ENCODE peak calls at places on chromosomes 2 and 18, in ten cellular contexts. One of them, this sample, is unnamed.

GRCh38 chr2:8803658-8804379 is 33.6 kb downstream of the KIDINS220 start:
- DNase-seq in stimulated activated CD8-positive, alpha-beta memory T cell treated with anti-CD3 and anti-CD28 coated beads, Interleukin-2, amount 100 ng/mL, for 1 hour: no peak
- DNase-seq in NCI-H1092 treated with DMSO at 0.1 percent for 48 hours: no peak
- DNase-seq in Panc1: peak
- DNase-seq in stimulated activated CD4-positive, alpha-beta T cell treated with anti-CD3 and anti-CD28 coated beads, Interleukin-1b, Interleukin-23, amount 100 ng/mL, for 4 hours: peak
- DNase-seq in activated CD4-positive, alpha-beta T cell treated with anti-CD3 and anti-CD28 coated beads, Interleukin-2, amount 50 U/mL, for 24 hours: peak
- DNase-seq in activated T-cell treated with anti-CD3 and anti-CD28 coated beads, Interleukin-2, amount 50 U/mL, for 72 hours: peak
- DNase-seq in ovary: no peak
- DNase-seq in DMS 273 treated with DMSO at 0.1 percent for 48 hours: peak
- DNase-seq in small intestine: peak
- DNase-seq in this sample: no peak

GRCh38 chr2:163191372-163191771 is 352.8 kb upstream of the KCNH7 start:
- DNase-seq in stimulated activated CD8-positive, alpha-beta memory T cell treated with anti-CD3 and anti-CD28 coated beads, Interleukin-2, amount 100 ng/mL, for 1 hour: no peak
- DNase-seq in NCI-H1092 treated with DMSO at 0.1 percent for 48 hours: peak
- DNase-seq in Panc1: no peak
- DNase-seq in stimulated activated CD4-positive, alpha-beta T cell treated with anti-CD3 and anti-CD28 coated beads, Interleukin-1b, Interleukin-23, amount 100 ng/mL, for 4 hours: no peak
- DNase-seq in activated CD4-positive, alpha-beta T cell treated with anti-CD3 and anti-CD28 coated beads, Interleukin-2, amount 50 U/mL, for 24 hours: no peak
- DNase-seq in activated T-cell treated with anti-CD3 and anti-CD28 coated beads, Interleukin-2, amount 50 U/mL, for 72 hours: no peak
- DNase-seq in ovary: no peak
- DNase-seq in DMS 273 treated with DMSO at 0.1 percent for 48 hours: no peak
- DNase-seq in small intestine: peak
- DNase-seq in this sample: peak

GRCh38 chr2:8209494-8209893 is 472.4 kb upstream of the ID2 start:
- DNase-seq in stimulated activated CD8-positive, alpha-beta memory T cell treated with anti-CD3 and anti-CD28 coated beads, Interleukin-2, amount 100 ng/mL, for 1 hour: no peak
- DNase-seq in NCI-H1092 treated with DMSO at 0.1 percent for 48 hours: no peak
- DNase-seq in Panc1: no peak
- DNase-seq in stimulated activated CD4-positive, alpha-beta T cell treated with anti-CD3 and anti-CD28 coated beads, Interleukin-1b, Interleukin-23, amount 100 ng/mL, for 4 hours: no peak
- DNase-seq in activated CD4-positive, alpha-beta T cell treated with anti-CD3 and anti-CD28 coated beads, Interleukin-2, amount 50 U/mL, for 24 hours: no peak
- DNase-seq in activated T-cell treated with anti-CD3 and anti-CD28 coated beads, Interleukin-2, amount 50 U/mL, for 72 hours: no peak
- DNase-seq in ovary: no peak
- DNase-seq in DMS 273 treated with DMSO at 0.1 percent for 48 hours: no peak
- DNase-seq in small intestine: no peak
- DNase-seq in this sample: no peak

GRCh38 chr18:54551590-54551989 is 39.5 kb upstream of the DYNAP start:
- DNase-seq in stimulated activated CD8-positive, alpha-beta memory T cell treated with anti-CD3 and anti-CD28 coated beads, Interleukin-2, amount 100 ng/mL, for 1 hour: no peak
- DNase-seq in NCI-H1092 treated with DMSO at 0.1 percent for 48 hours: no peak
- DNase-seq in Panc1: no peak
- DNase-seq in stimulated activated CD4-positive, alpha-beta T cell treated with anti-CD3 and anti-CD28 coated beads, Interleukin-1b, Interleukin-23, amount 100 ng/mL, for 4 hours: no peak
- DNase-seq in activated CD4-positive, alpha-beta T cell treated with anti-CD3 and anti-CD28 coated beads, Interleukin-2, amount 50 U/mL, for 24 hours: no peak
- DNase-seq in activated T-cell treated with anti-CD3 and anti-CD28 coated beads, Interleukin-2, amount 50 U/mL, for 72 hours: no peak
- DNase-seq in ovary: no peak
- DNase-seq in DMS 273 treated with DMSO at 0.1 percent for 48 hours: no peak
- DNase-seq in small intestine: no peak
- DNase-seq in this sample: no peak

GRCh38 chr18:9803698-9804516 is 81.9 kb upstream of the TXNDC2 start:
- DNase-seq in stimulated activated CD8-positive, alpha-beta memory T cell treated with anti-CD3 and anti-CD28 coated beads, Interleukin-2, amount 100 ng/mL, for 1 hour: no peak
- DNase-seq in NCI-H1092 treated with DMSO at 0.1 percent for 48 hours: no peak
- DNase-seq in Panc1: no peak
- DNase-seq in stimulated activated CD4-positive, alpha-beta T cell treated with anti-CD3 and anti-CD28 coated beads, Interleukin-1b, Interleukin-23, amount 100 ng/mL, for 4 hours: no peak
- DNase-seq in activated CD4-positive, alpha-beta T cell treated with anti-CD3 and anti-CD28 coated beads, Interleukin-2, amount 50 U/mL, for 24 hours: no peak
- DNase-seq in activated T-cell treated with anti-CD3 and anti-CD28 coated beads, Interleukin-2, amount 50 U/mL, for 72 hours: no peak
- DNase-seq in ovary: no peak
- DNase-seq in DMS 273 treated with DMSO at 0.1 percent for 48 hours: peak
- DNase-seq in small intestine: no peak
- DNase-seq in this sample: no peak

GRCh38 chr2:189421644-189422043 is 19.6 kb upstream of the WDR75 start:
- DNase-seq in stimulated activated CD8-positive, alpha-beta memory T cell treated with anti-CD3 and anti-CD28 coated beads, Interleukin-2, amount 100 ng/mL, for 1 hour: no peak
- DNase-seq in NCI-H1092 treated with DMSO at 0.1 percent for 48 hours: no peak
- DNase-seq in Panc1: no peak
- DNase-seq in stimulated activated CD4-positive, alpha-beta T cell treated with anti-CD3 and anti-CD28 coated beads, Interleukin-1b, Interleukin-23, amount 100 ng/mL, for 4 hours: no peak
- DNase-seq in activated CD4-positive, alpha-beta T cell treated with anti-CD3 and anti-CD28 coated beads, Interleukin-2, amount 50 U/mL, for 24 hours: no peak
- DNase-seq in activated T-cell treated with anti-CD3 and anti-CD28 coated beads, Interleukin-2, amount 50 U/mL, for 72 hours: no peak
- DNase-seq in ovary: no peak
- DNase-seq in DMS 273 treated with DMSO at 0.1 percent for 48 hours: no peak
- DNase-seq in small intestine: no peak
- DNase-seq in this sample: no peak

GRCh38 chr18:9135912-9136314 is 668 bp upstream of the ANKRD12 start:
- DNase-seq in stimulated activated CD8-positive, alpha-beta memory T cell treated with anti-CD3 and anti-CD28 coated beads, Interleukin-2, amount 100 ng/mL, for 1 hour: no peak
- DNase-seq in NCI-H1092 treated with DMSO at 0.1 percent for 48 hours: peak
- DNase-seq in Panc1: no peak
- DNase-seq in stimulated activated CD4-positive, alpha-beta T cell treated with anti-CD3 and anti-CD28 coated beads, Interleukin-1b, Interleukin-23, amount 100 ng/mL, for 4 hours: no peak
- DNase-seq in activated CD4-positive, alpha-beta T cell treated with anti-CD3 and anti-CD28 coated beads, Interleukin-2, amount 50 U/mL, for 24 hours: peak
- DNase-seq in activated T-cell treated with anti-CD3 and anti-CD28 coated beads, Interleukin-2, amount 50 U/mL, for 72 hours: no peak
- DNase-seq in ovary: no peak
- DNase-seq in DMS 273 treated with DMSO at 0.1 percent for 48 hours: peak
- DNase-seq in small intestine: peak
- DNase-seq in this sample: peak

GRCh38 chr2:63078852-63079606 is 28.4 kb downstream of the OTX1 start:
- DNase-seq in stimulated activated CD8-positive, alpha-beta memory T cell treated with anti-CD3 and anti-CD28 coated beads, Interleukin-2, amount 100 ng/mL, for 1 hour: no peak
- DNase-seq in NCI-H1092 treated with DMSO at 0.1 percent for 48 hours: no peak
- DNase-seq in Panc1: peak
- DNase-seq in stimulated activated CD4-positive, alpha-beta T cell treated with anti-CD3 and anti-CD28 coated beads, Interleukin-1b, Interleukin-23, amount 100 ng/mL, for 4 hours: no peak
- DNase-seq in activated CD4-positive, alpha-beta T cell treated with anti-CD3 and anti-CD28 coated beads, Interleukin-2, amount 50 U/mL, for 24 hours: no peak
- DNase-seq in activated T-cell treated with anti-CD3 and anti-CD28 coated beads, Interleukin-2, amount 50 U/mL, for 72 hours: peak
- DNase-seq in ovary: no peak
- DNase-seq in DMS 273 treated with DMSO at 0.1 percent for 48 hours: no peak
- DNase-seq in small intestine: peak
- DNase-seq in this sample: no peak

GRCh38 chr2:8954990-8955389 is 48.5 kb downstream of the MBOAT2 start:
- DNase-seq in stimulated activated CD8-positive, alpha-beta memory T cell treated with anti-CD3 and anti-CD28 coated beads, Interleukin-2, amount 100 ng/mL, for 1 hour: no peak
- DNase-seq in NCI-H1092 treated with DMSO at 0.1 percent for 48 hours: no peak
- DNase-seq in Panc1: no peak
- DNase-seq in stimulated activated CD4-positive, alpha-beta T cell treated with anti-CD3 and anti-CD28 coated beads, Interleukin-1b, Interleukin-23, amount 100 ng/mL, for 4 hours: no peak
- DNase-seq in activated CD4-positive, alpha-beta T cell treated with anti-CD3 and anti-CD28 coated beads, Interleukin-2, amount 50 U/mL, for 24 hours: no peak
- DNase-seq in activated T-cell treated with anti-CD3 and anti-CD28 coated beads, Interleukin-2, amount 50 U/mL, for 72 hours: no peak
- DNase-seq in ovary: no peak
- DNase-seq in DMS 273 treated with DMSO at 0.1 percent for 48 hours: no peak
- DNase-seq in small intestine: no peak
- DNase-seq in this sample: no peak

GRCh38 chr2:100820346-100821254 is 661 bp downstream of the NPAS2 start:
- DNase-seq in stimulated activated CD8-positive, alpha-beta memory T cell treated with anti-CD3 and anti-CD28 coated beads, Interleukin-2, amount 100 ng/mL, for 1 hour: no peak
- DNase-seq in NCI-H1092 treated with DMSO at 0.1 percent for 48 hours: no peak
- DNase-seq in Panc1: no peak
- DNase-seq in stimulated activated CD4-positive, alpha-beta T cell treated with anti-CD3 and anti-CD28 coated beads, Interleukin-1b, Interleukin-23, amount 100 ng/mL, for 4 hours: peak
- DNase-seq in activated CD4-positive, alpha-beta T cell treated with anti-CD3 and anti-CD28 coated beads, Interleukin-2, amount 50 U/mL, for 24 hours: no peak
- DNase-seq in activated T-cell treated with anti-CD3 and anti-CD28 coated beads, Interleukin-2, amount 50 U/mL, for 72 hours: peak
- DNase-seq in ovary: no peak
- DNase-seq in DMS 273 treated with DMSO at 0.1 percent for 48 hours: no peak
- DNase-seq in small intestine: peak
- DNase-seq in this sample: no peak